ENCODE peak calls at places on chromosomes 6 and 20, in five cellular contexts. F, Q, Y, X and E are unnamed samples.

GRCh38 chr6:142377112-142377848 is 75.5 kb downstream of the ADGRG6 start:
- DNase-seq in X (no peak), Y (no peak), Q (peak; percentile 64), F (no peak), E (no peak)

GRCh38 chr6:55496201-55496600 is 82.8 kb downstream of the HMGCLL1 start:
- DNase-seq in Y (no peak), Q (no peak), X (no peak), F (no peak), E (no peak)

GRCh38 chr20:50128520-50128905 is 15.6 kb upstream of the UBE2V1 start:
- DNase-seq in Y (no peak), Q (no peak), X (no peak), F (no peak), E (no peak)

GRCh38 chr20:49987868-49988690 is 5.3 kb downstream of the SNAI1 start:
- DNase-seq in F (no peak), X (no peak), Y (no peak), Q (no peak), E (no peak)

GRCh38 chr20:46350201-46350985 is 42.1 kb upstream of the CDH22 start:
- DNase-seq in F (peak; percentile 81), Q (peak; percentile 92), X (peak; percentile 34), Y (peak; percentile 84), E (no peak)

GRCh38 chr6:33427585-33428218 is 7.8 kb downstream of the SYNGAP1 start:
- DNase-seq in Q (no peak), X (no peak), F (peak; percentile 32), Y (peak; percentile 41), E (no peak)

GRCh38 chr6:78611886-78612480 is 255.4 kb upstream of the IRAK1BP1 start:
- DNase-seq in Y (peak; percentile 16), X (no peak), F (peak; percentile 15), Q (peak; percentile 32), E (no peak)

GRCh38 chr6:90537723-90538407 is 49.0 kb downstream of the MAP3K7 start:
- DNase-seq in Q (peak; percentile 39), Y (peak; percentile 5), F (no peak), X (no peak), E (no peak)

GRCh38 chr6:20404641-20405032 is 3.0 kb downstream of the E2F3 start:
- DNase-seq in F (peak; percentile 80), Y (peak; percentile 88), Q (peak; percentile 84), X (no peak), E (peak; percentile 62)

GRCh38 chr20:16241911-16242310 is 331.3 kb downstream of the KIF16B start:
- DNase-seq in X (no peak), Q (no peak), F (no peak), Y (peak; percentile 20), E (no peak)

GRCh38 chr6:110652520-110652919 is 162.7 kb downstream of the CDK19 start:
- DNase-seq in F (no peak), Q (peak; percentile 48), X (no peak), Y (no peak), E (no peak)

GRCh38 chr6:28888097-28888496 is 35.7 kb downstream of the TRIM27 start:
- DNase-seq in X (no peak), Q (no peak), F (no peak), Y (no peak), E (no peak)

GRCh38 chr6:149728499-149729234 is 10.8 kb upstream of the LATS1 start:
- DNase-seq in F (no peak), Q (no peak), Y (no peak), X (no peak), E (no peak)

GRCh38 chr20:11235058-11235457 is 561.3 kb upstream of the JAG1 start:
- DNase-seq in F (peak; percentile 95), X (peak; percentile 45), Q (peak; percentile 65), Y (no peak), E (no peak)

GRCh38 chr6:39214120-39214813 is 15.0 kb downstream of the KCNK5 start:
- DNase-seq in F (no peak), Q (no peak), X (no peak), Y (no peak), E (no peak)

GRCh38 chr20:63708301-63709148 is 686 bp downstream of the ZGPAT start:
- DNase-seq in X (no peak), Y (peak; percentile 43), F (no peak), Q (peak; percentile 32), E (no peak)

GRCh38 chr6:30615958-30616810 is 859 bp downstream of the PPP1R10 start:
- DNase-seq in F (peak; percentile 53), X (no peak), Q (peak; percentile 21), Y (peak; percentile 64), E (peak; percentile 30)

GRCh38 chr20:31568041-31568731 is 36.9 kb upstream of the ID1 start:
- DNase-seq in F (no peak), Q (peak; percentile 55), X (no peak), Y (no peak), E (no peak)

GRCh38 chr6:28661097-28661713 is 135.5 kb downstream of the GPX5 start:
- DNase-seq in F (no peak), Q (no peak), X (no peak), Y (no peak), E (no peak)

GRCh38 chr6:53335224-53335994 is 13.3 kb downstream of the ELOVL5 start:
- DNase-seq in F (no peak), X (no peak), Y (peak; percentile 94), Q (no peak), E (peak; percentile 61)

GRCh38 chr6:98560418-98560817 is 274.0 kb upstream of the POU3F2 start:
- DNase-seq in X (no peak), F (no peak), Y (no peak), Q (no peak), E (no peak)

GRCh38 chr20:64024141-64024990 is 11.6 kb upstream of the C20orf204 start:
- DNase-seq in F (no peak), Y (no peak), X (no peak), Q (no peak), E (no peak)

GRCh38 chr6:61940919-61941318 is 345.1 kb downstream of the KHDRBS2 start:
- DNase-seq in X (no peak), Y (no peak), F (no peak), Q (no peak), E (no peak)

GRCh38 chr6:136037246-136037884 is 185.9 kb downstream of the PDE7B start:
- DNase-seq in Y (no peak), Q (peak; percentile 50), X (no peak), F (no peak), E (no peak)